ENCODE peak calls at places on chromosomes 1 and 21, in ten cellular contexts. E, L, S, T, B, F, N, X, G and D are unnamed samples.

GRCh38 chr1:61436491-61437120 is 288.3 kb downstream of the TM2D1 start:
- DNase-seq in E (peak; percentile 21), L (peak; percentile 58), S (peak; percentile 23), T (no peak), B (no peak), F (no peak), N (no peak), X (no peak), G (no peak), D (no peak)

GRCh38 chr1:19250629-19251304 is 557 bp downstream of the EMC1 start:
- DNase-seq in E (no peak), L (no peak), S (peak; percentile 11), T (no peak), B (no peak), F (no peak), N (no peak), X (no peak), G (no peak), D (no peak)

GRCh38 chr1:211643324-211644212 is 31.9 kb downstream of the NEK2 start:
- DNase-seq in E (peak; percentile 48), L (peak; percentile 93), S (peak; percentile 76), T (no peak), B (no peak), F (no peak), N (no peak), X (no peak), G (no peak), D (peak; percentile 57)

GRCh38 chr1:2339206-2340085 is 51.9 kb downstream of the MORN1 start:
- DNase-seq in E (no peak), L (no peak), S (no peak), T (no peak), B (no peak), F (no peak), N (no peak), X (no peak), G (no peak), D (no peak)

GRCh38 chr1:7120863-7121621 is 335.8 kb downstream of the CAMTA1 start:
- DNase-seq in E (no peak), L (peak; percentile 71), S (no peak), T (no peak), B (no peak), F (no peak), N (no peak), X (no peak), G (no peak), D (no peak)

GRCh38 chr1:171794085-171794484 is 12.6 kb downstream of the METTL13 start:
- DNase-seq in E (no peak), L (peak; percentile 72), S (peak; percentile 95), T (no peak), B (no peak), F (no peak), N (no peak), X (no peak), G (no peak), D (no peak)

GRCh38 chr21:45075606-45076244 is 1.3 kb downstream of the ADARB1 start:
- DNase-seq in E (no peak), L (no peak), S (no peak), T (no peak), B (no peak), F (no peak), N (no peak), X (no peak), G (no peak), D (no peak)

GRCh38 chr1:111227434-111227833 is at the start of gene CHI3L2:
- DNase-seq in E (no peak), L (peak; percentile 72), S (no peak), T (no peak), B (no peak), F (no peak), N (no peak), X (no peak), G (no peak), D (peak; percentile 64)

GRCh38 chr1:157199421-157199755 is 61.2 kb upstream of the ETV3 start:
- DNase-seq in E (peak; percentile 61), L (no peak), S (no peak), T (no peak), B (no peak), F (no peak), N (no peak), X (no peak), G (no peak), D (peak; percentile 24)

GRCh38 chr1:160634543-160635491 is 12.0 kb downstream of the SLAMF1 start:
- DNase-seq in E (no peak), L (no peak), S (no peak), T (no peak), B (no peak), F (no peak), N (no peak), X (no peak), G (no peak), D (peak; percentile 52)

GRCh38 chr1:109935451-109935900 is 24.8 kb downstream of the CSF1 start:
- DNase-seq in E (no peak), L (peak; percentile 70), S (peak; percentile 93), T (no peak), B (no peak), F (no peak), N (no peak), X (no peak), G (no peak), D (no peak)

GRCh38 chr1:221117548-221117951 is 238.3 kb downstream of the HLX start:
- DNase-seq in E (no peak), L (peak; percentile 99), S (peak; percentile 99), T (peak; percentile 24), B (no peak), F (no peak), N (no peak), X (no peak), G (no peak), D (no peak)

GRCh38 chr1:13556224-13556764 is 27.3 kb upstream of the PDPN start:
- DNase-seq in E (peak; percentile 59), L (no peak), S (no peak), T (no peak), B (no peak), F (no peak), N (no peak), X (no peak), G (no peak), D (no peak)

GRCh38 chr21:27043377-27043776 is 76.5 kb upstream of the ADAMTS5 start:
- DNase-seq in E (no peak), L (no peak), S (no peak), T (no peak), B (no peak), F (no peak), N (no peak), X (no peak), G (no peak), D (no peak)